ENCODE peak calls at places on chromosomes 4 and X, in eight cellular contexts. U is mammary epithelial cell, W is HCT116, S is MM.1S, E is BJ, C is GM12878, T is pancreas, R is SK-N-SH. D is an unnamed sample.

GRCh38 chr4:26321326-26322276 is 787 bp downstream of the RBPJ start:
- DNase-seq in U (peak; percentile 20), W (no peak), S (peak; percentile 29), E (no peak), C (no peak), T (no peak), R (peak; percentile 38), D (peak; percentile 47)

GRCh38 chrX:30713061-30713525 is 59.9 kb downstream of the GK start:
- DNase-seq in U (peak; percentile 32), W (peak; percentile 21), S (peak; percentile 83), E (no peak), C (peak; percentile 85), T (peak; percentile 56), R (peak; percentile 51), D (peak; percentile 62)

GRCh38 chrX:153874366-153875125 is 11.4 kb downstream of the L1CAM start:
- DNase-seq in U (no peak), W (no peak), S (no peak), E (no peak), C (no peak), T (no peak), R (no peak), D (no peak)

GRCh38 chrX:95505721-95506120 is 1178.9 kb upstream of the DIAPH2 start:
- DNase-seq in U (peak; percentile 0), W (no peak), S (peak; percentile 59), E (no peak), C (no peak), T (no peak), R (no peak), D (no peak)

GRCh38 chr4:76781698-76782595 is 116.0 kb downstream of the SOWAHB start:
- DNase-seq in U (peak; percentile 100), W (peak; percentile 80), S (peak; percentile 82), E (peak; percentile 98), C (peak; percentile 76), T (no peak), R (no peak), D (peak; percentile 48)

GRCh38 chr4:175377203-175377602 is 434.9 kb downstream of the GPM6A start:
- DNase-seq in U (no peak), W (no peak), S (no peak), E (no peak), C (no peak), T (no peak), R (no peak), D (no peak)

GRCh38 chrX:154430916-154431315 is 2.4 kb downstream of the ATP6AP1 start:
- DNase-seq in U (no peak), W (no peak), S (no peak), E (no peak), C (no peak), T (no peak), R (no peak), D (no peak)

GRCh38 chr4:77843628-77844027 is 19.0 kb upstream of the MRPL1 start:
- DNase-seq in U (peak; percentile 54), W (no peak), S (no peak), E (no peak), C (no peak), T (no peak), R (no peak), D (no peak)

GRCh38 chr4:106502106-106502699 is 133.6 kb upstream of the GIMD1 start:
- DNase-seq in U (peak; percentile 52), W (peak; percentile 54), S (peak; percentile 54), E (no peak), C (no peak), T (peak; percentile 62), R (peak; percentile 62), D (no peak)

GRCh38 chr4:128244379-128244778 is 43.2 kb downstream of the PGRMC2 start:
- DNase-seq in U (no peak), W (no peak), S (no peak), E (no peak), C (no peak), T (no peak), R (no peak), D (no peak)

GRCh38 chr4:167775374-167775773 is 317.0 kb upstream of the ANXA10 start:
- DNase-seq in U (peak; percentile 4), W (no peak), S (no peak), E (no peak), C (no peak), T (no peak), R (no peak), D (no peak)

GRCh38 chrX:39527045-39527444 is 570.7 kb downstream of the BCOR start:
- DNase-seq in U (no peak), W (no peak), S (no peak), E (peak; percentile 0), C (no peak), T (no peak), R (no peak), D (no peak)

GRCh38 chrX:78555401-78555980 is 103.6 kb downstream of the RTL3 start:
- DNase-seq in U (no peak), W (no peak), S (peak; percentile 27), E (no peak), C (no peak), T (no peak), R (no peak), D (no peak)

GRCh38 chr4:169984203-169984602 is 42.0 kb downstream of the MFAP3L start:
- DNase-seq in U (no peak), W (no peak), S (no peak), E (no peak), C (no peak), T (no peak), R (no peak), D (no peak)

GRCh38 chrX:38426785-38427184 is 74.4 kb downstream of the OTC start:
- DNase-seq in U (peak; percentile 43), W (no peak), S (no peak), E (no peak), C (no peak), T (peak; percentile 20), R (no peak), D (no peak)

GRCh38 chr4:153466637-153467153 is 535 bp downstream of the TMEM131L start:
- DNase-seq in U (no peak), W (no peak), S (no peak), E (no peak), C (no peak), T (peak; percentile 38), R (peak; percentile 75), D (no peak)

DNA sequence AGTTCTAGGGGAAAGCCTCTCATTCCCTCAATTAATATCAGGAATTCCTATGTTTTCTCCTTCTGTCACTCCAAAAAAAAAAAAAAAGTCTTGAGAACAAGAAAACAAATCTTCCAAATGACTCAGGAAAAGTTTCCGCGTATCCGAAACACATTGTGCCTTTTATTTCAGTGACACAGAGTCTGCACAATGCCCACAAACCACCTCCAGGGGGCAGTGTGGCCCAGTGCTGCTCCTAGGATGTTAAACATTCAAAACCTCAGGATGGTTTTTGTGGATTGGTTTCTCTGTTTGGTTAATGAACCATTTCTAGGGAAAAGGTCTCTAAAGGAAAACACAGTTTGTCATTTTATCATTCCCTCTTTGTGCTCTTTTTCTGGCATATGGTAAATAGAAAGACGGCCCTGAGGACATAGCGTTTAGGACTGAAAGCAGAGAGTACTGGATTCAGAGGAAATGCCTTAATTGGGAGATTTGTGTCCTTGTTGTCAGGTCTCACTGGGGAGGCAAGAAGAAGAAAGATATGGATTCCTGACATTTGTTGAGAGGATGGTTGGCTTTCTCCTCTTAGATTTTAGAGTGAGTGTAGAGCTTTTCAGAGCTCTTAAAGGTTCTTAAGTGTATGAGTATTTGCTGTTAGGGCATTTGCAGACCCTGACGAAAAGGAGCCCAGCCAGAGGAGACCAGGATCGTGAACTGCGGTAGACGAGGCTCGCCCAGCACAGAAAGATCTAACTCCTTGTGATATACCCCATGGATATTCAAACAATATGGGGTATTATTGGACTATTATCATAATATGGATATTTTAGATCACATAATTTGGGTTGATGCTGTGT is 65.7 kb upstream of the MAP9 start:
- DNase-seq in U (peak; percentile 59), W (peak; percentile 49), S (peak; percentile 57), E (no peak), C (no peak), T (peak; percentile 81), R (peak; percentile 55), D (no peak)
- H3K4me3 ChIP-seq in U (peak overlapping the region; percentile 10), W (peak overlapping the region; percentile 22), S (peak overlapping the region; percentile 15), E (no peak overlapping the region), C (no peak overlapping the region), T (no peak overlapping the region), R (no peak overlapping the region), D (no peak overlapping the region)

DNA sequence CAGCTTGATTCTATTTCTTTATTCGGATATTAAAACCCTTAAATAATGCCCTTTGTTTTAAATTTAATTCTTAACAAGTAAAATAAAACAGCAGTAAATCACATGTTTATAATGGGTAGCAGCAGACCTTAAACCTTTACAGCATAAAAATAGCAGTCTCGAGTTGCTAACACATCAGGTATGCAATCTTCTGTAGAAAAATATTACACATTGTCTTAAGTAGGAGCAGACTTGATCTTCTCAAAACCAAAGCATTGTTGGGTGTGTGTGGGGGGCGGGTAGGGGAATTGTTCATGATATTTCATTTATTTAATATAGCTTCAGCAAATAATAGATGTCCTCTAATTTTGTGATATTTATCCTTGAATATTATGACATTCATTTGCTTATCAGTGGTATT is 331.4 kb downstream of the PCDH7 start:
- DNase-seq in U (no peak), W (no peak), S (no peak), E (no peak), C (no peak), T (no peak), R (no peak), D (no peak)
- H3K27me3 ChIP-seq in U (no peaks in the 10 kb centered on the region), W (no peaks in the 10 kb centered on the region), S (no peaks in the 10 kb centered on the region), E (no peaks in the 10 kb centered on the region), C (no peaks in the 10 kb centered on the region), T (no peaks in the 10 kb centered on the region), R (no peaks in the 10 kb centered on the region), D (no peaks in the 10 kb centered on the region)

GRCh38 chrX:121949041-121949760 is 901.8 kb downstream of the GLUD2 start:
- DNase-seq in U (no peak), W (no peak), S (no peak), E (no peak), C (no peak), T (no peak), R (no peak), D (no peak)
- H3K4me3 ChIP-seq in U (no peak overlapping the region), W (no peak overlapping the region), S (no peak overlapping the region), E (no peak overlapping the region), C (no peak overlapping the region), T (no peak overlapping the region), R (no peak overlapping the region), D (no peak overlapping the region)

GRCh38 chrX:34918856-34919255 is 23.7 kb upstream of the FAM47B start:
- DNase-seq in U (peak; percentile 39), W (no peak), S (no peak), E (no peak), C (no peak), T (no peak), R (peak; percentile 12), D (no peak)

GRCh38 chrX:34915463-34916225 is 27.0 kb upstream of the FAM47B start:
- DNase-seq in U (peak; percentile 59), W (no peak), S (peak; percentile 21), E (no peak), C (no peak), T (no peak), R (no peak), D (no peak)

GRCh38 chrX:34918091-34918736 is 24.4 kb upstream of the FAM47B start:
- DNase-seq in U (peak; percentile 62), W (no peak), S (no peak), E (no peak), C (no peak), T (no peak), R (no peak), D (no peak)

DNA sequence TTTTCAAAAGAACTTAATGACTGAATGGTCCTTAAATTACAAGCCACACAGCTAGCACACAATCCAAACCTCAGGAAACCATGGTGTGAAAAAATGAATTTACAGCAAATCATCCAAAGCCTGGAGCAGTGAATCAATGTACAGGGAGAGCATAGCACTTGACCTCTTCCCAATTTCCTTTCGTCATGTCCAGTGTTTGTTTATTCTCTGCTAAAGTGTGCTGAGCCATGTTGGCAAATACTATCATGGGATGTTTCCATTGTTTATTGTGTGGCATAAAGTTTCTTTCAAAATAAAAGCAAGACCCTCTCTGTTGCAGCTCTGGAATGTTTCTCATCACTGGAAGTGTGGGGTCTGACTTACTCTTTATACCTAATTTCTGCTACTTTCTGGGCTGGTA is 25.4 kb upstream of the FAM47B start:
- DNase-seq in U (no peak), W (no peak), S (no peak), E (no peak), C (no peak), T (no peak), R (no peak), D (no peak)
- H3K27me3 ChIP-seq in U (no peaks in the 10 kb centered on the region), W (no peaks in the 10 kb centered on the region), S (no peaks in the 10 kb centered on the region), E (no peaks in the 10 kb centered on the region), C (no peaks in the 10 kb centered on the region), T (no peaks in the 10 kb centered on the region), R (peaks cover 9% of the 10 kb centered on the region), D (no peaks in the 10 kb centered on the region)

D was measured in GM06990.